ENCODE peak calls at places on chromosomes 12 and 14, in seven cellular contexts. X is cardiac muscle cell, Z is NCI-H226, W is upper lobe of right lung, V is epithelial cell of esophagus, O is hypothalamus, D is GM19239. K is an unnamed sample.

GRCh38 chr14:38880643-38881567 is 222.1 kb downstream of the SEC23A start:
- DNase-seq in X (peak), Z (no peak), W (no peak), V (no peak), O (no peak), D (no peak), K (no peak)

GRCh38 chr14:76227450-76228050 is 75.8 kb downstream of the GPATCH2L start:
- DNase-seq in X (peak), Z (peak), W (no peak), V (peak), O (no peak), D (no peak), K (no peak)

GRCh38 chr12:67804168-67804567 is 155.6 kb downstream of the DYRK2 start:
- DNase-seq in X (no peak), Z (no peak), W (no peak), V (no peak), O (no peak), D (no peak), K (no peak)

GRCh38 chr14:95533391-95533821 is 1.4 kb upstream of the GLRX5 start:
- DNase-seq in X (peak), Z (no peak), W (no peak), V (peak), O (no peak), D (no peak), K (no peak)

GRCh38 chr12:119589087-119589486 is 4.5 kb upstream of the TMEM233 start:
- DNase-seq in X (peak), Z (no peak), W (no peak), V (no peak), O (no peak), D (no peak), K (peak)

GRCh38 chr12:117105902-117106301 is 6.7 kb upstream of the TESC start:
- DNase-seq in X (no peak), Z (no peak), W (peak), V (peak), O (no peak), D (no peak), K (no peak)

GRCh38 chr14:71061458-71061857 is 154.2 kb downstream of the PCNX1 start:
- DNase-seq in X (peak), Z (peak), W (no peak), V (no peak), O (no peak), D (no peak), K (no peak)

GRCh38 chr12:26187429-26187828 is 7.9 kb upstream of the SSPN start:
- DNase-seq in X (no peak), Z (no peak), W (no peak), V (no peak), O (no peak), D (no peak), K (no peak)

GRCh38 chr14:92469515-92469914 is 44.1 kb upstream of the RIN3 start:
- DNase-seq in X (no peak), Z (no peak), W (no peak), V (no peak), O (no peak), D (no peak), K (no peak)

GRCh38 chr12:106581543-106582263 is 1.1 kb upstream of the RFX4 start:
- DNase-seq in X (peak), Z (no peak), W (no peak), V (no peak), O (no peak), D (no peak), K (no peak)

GRCh38 chr12:92445253-92446081 is 257.3 kb upstream of the PLEKHG7 start:
- DNase-seq in X (no peak), Z (no peak), W (no peak), V (peak), O (no peak), D (no peak), K (no peak)

GRCh38 chr12:55060970-55061543 is 41.3 kb downstream of the NEUROD4 start:
- DNase-seq in X (no peak), Z (no peak), W (no peak), V (no peak), O (no peak), D (no peak), K (no peak)

GRCh38 chr12:55336002-55336401 is 5.5 kb downstream of the OR6C3 start:
- DNase-seq in X (no peak), Z (no peak), W (no peak), V (no peak), O (no peak), D (no peak), K (no peak)

GRCh38 chr12:105921872-105922669 is 216.7 kb downstream of the NUAK1 start:
- DNase-seq in X (no peak), Z (peak), W (no peak), V (peak), O (no peak), D (no peak), K (no peak)

GRCh38 chr12:118164798-118165486 is 29.0 kb downstream of the PEBP1 start:
- DNase-seq in X (peak), Z (peak), W (no peak), V (peak), O (peak), D (no peak), K (no peak)

GRCh38 chr12:90234455-90234854 is 525.8 kb upstream of the ATP2B1 start:
- DNase-seq in X (peak), Z (peak), W (no peak), V (peak), O (no peak), D (no peak), K (no peak)

GRCh38 chr14:85634205-85634604 is 104.3 kb downstream of the FLRT2 start:
- DNase-seq in X (peak), Z (peak), W (no peak), V (peak), O (no peak), D (no peak), K (no peak)

GRCh38 chr12:48296586-48297396 is 53.9 kb downstream of the ZNF641 start:
- DNase-seq in X (peak), Z (no peak), W (peak), V (peak), O (peak), D (no peak), K (no peak)

GRCh38 chr12:20404576-20405346 is 36.4 kb downstream of the PDE3A start:
- DNase-seq in X (peak), Z (no peak), W (no peak), V (peak), O (no peak), D (no peak), K (peak)

GRCh38 chr12:80670214-80670613 is 37.2 kb upstream of the MYF6 start:
- DNase-seq in X (no peak), Z (no peak), W (no peak), V (no peak), O (no peak), D (no peak), K (no peak)

GRCh38 chr12:26841085-26841484 is 8.1 kb upstream of the ITPR2 start:
- DNase-seq in X (no peak), Z (no peak), W (no peak), V (no peak), O (no peak), D (no peak), K (no peak)

GRCh38 chr12:110079477-110080400 is 31.4 kb upstream of the C12orf76 start:
- DNase-seq in X (peak), Z (no peak), W (peak), V (no peak), O (peak), D (peak), K (no peak)

GRCh38 chr12:32605326-32606095 is 73.6 kb upstream of the DNM1L start:
- DNase-seq in X (no peak), Z (no peak), W (no peak), V (peak), O (no peak), D (no peak), K (no peak)

GRCh38 chr14:67050892-67051291 is 138.3 kb upstream of the GARIN2 start:
- DNase-seq in X (no peak), Z (no peak), W (no peak), V (no peak), O (no peak), D (no peak), K (no peak)

GRCh38 chr12:81644503-81644902 is 114.6 kb downstream of the PPFIA2 start:
- DNase-seq in X (peak), Z (peak), W (no peak), V (peak), O (no peak), D (no peak), K (no peak)

GRCh38 chr12:132030367-132031038 is 80.8 kb downstream of the EP400 start:
- DNase-seq in X (peak), Z (no peak), W (no peak), V (peak), O (peak), D (no peak), K (no peak)

GRCh38 chr14:101781240-101782061 is 19.9 kb downstream of the PPP2R5C start:
- DNase-seq in X (peak), Z (no peak), W (peak), V (peak), O (no peak), D (no peak), K (no peak)

GRCh38 chr12:77214136-77214535 is 148.8 kb upstream of the E2F7 start:
- DNase-seq in X (no peak), Z (peak), W (no peak), V (peak), O (no peak), D (no peak), K (no peak)

GRCh38 chr14:54567224-54567633 is 301 bp downstream of the SAMD4A start:
- DNase-seq in X (peak), Z (no peak), W (no peak), V (no peak), O (no peak), D (no peak), K (no peak)

GRCh38 chr12:75632452-75632851 is 121.0 kb upstream of the KRR1 start:
- DNase-seq in X (no peak), Z (no peak), W (no peak), V (no peak), O (no peak), D (no peak), K (no peak)

GRCh38 chr12:62720661-62721330 is 214.2 kb downstream of the PPM1H start:
- DNase-seq in X (peak), Z (no peak), W (no peak), V (no peak), O (no peak), D (no peak), K (no peak)

GRCh38 chr12:51442324-51442723 is 17.7 kb downstream of the SLC4A8 start:
- DNase-seq in X (peak), Z (no peak), W (no peak), V (peak), O (no peak), D (no peak), K (no peak)

GRCh38 chr12:7479784-7480183 is 23.8 kb downstream of the CD163 start:
- DNase-seq in X (no peak), Z (no peak), W (no peak), V (no peak), O (no peak), D (no peak), K (no peak)

GRCh38 chr14:65229431-65230286 is 127.3 kb upstream of the MAX start:
- DNase-seq in X (peak), Z (no peak), W (peak), V (no peak), O (peak), D (peak), K (no peak)

GRCh38 chr12:675562-675961 is 12.3 kb upstream of the NINJ2 start:
- DNase-seq in X (no peak), Z (no peak), W (no peak), V (no peak), O (peak), D (no peak), K (no peak)

GRCh38 chr14:66119805-66120204 is 366.4 kb upstream of the CCDC196 start:
- DNase-seq in X (no peak), Z (no peak), W (no peak), V (no peak), O (no peak), D (no peak), K (no peak)

K was measured in SIG-M5.